ENCODE peak calls at places on chromosomes 3 and 15, in five cellular contexts. One of them, this sample, is unnamed.

GRCh38 chr3:66671348-66671747 is 170.5 kb upstream of the LRIG1 start:
- DNase-seq in GM12891: no peak
- DNase-seq in K562: no peak
- DNase-seq in GM12892: no peak
- DNase-seq in SK-N-SH: no peak
- DNase-seq in this sample: no peak

GRCh38 chr3:124792341-124793034 is 62.2 kb downstream of the UMPS start:
- DNase-seq in GM12892: no peak
- DNase-seq in GM12891: no peak
- DNase-seq in K562: no peak
- DNase-seq in SK-N-SH: no peak
- DNase-seq in this sample: no peak

GRCh38 chr3:146044046-146044445 is 116.9 kb downstream of the PLOD2 start:
- DNase-seq in GM12891: no peak
- DNase-seq in K562: no peak
- DNase-seq in SK-N-SH: no peak
- DNase-seq in GM12892: no peak
- DNase-seq in this sample: no peak

GRCh38 chr3:134517796-134518195 is 31.9 kb downstream of the CEP63 start:
- DNase-seq in GM12892: no peak
- DNase-seq in K562: no peak
- DNase-seq in GM12891: no peak
- DNase-seq in SK-N-SH: no peak
- DNase-seq in this sample: no peak

GRCh38 chr3:156218353-156218744 is 98.0 kb downstream of the KCNAB1 start:
- DNase-seq in GM12891: no peak
- DNase-seq in GM12892: no peak
- DNase-seq in SK-N-SH: no peak
- DNase-seq in K562: no peak
- DNase-seq in this sample: no peak

GRCh38 chr3:145266368-145266767 is 894.6 kb downstream of the PLOD2 start:
- DNase-seq in GM12891: no peak
- DNase-seq in SK-N-SH: no peak
- DNase-seq in GM12892: no peak
- DNase-seq in K562: no peak
- DNase-seq in this sample: no peak

GRCh38 chr3:61893840-61894566 is 332.6 kb downstream of the PTPRG start:
- DNase-seq in GM12892: no peak
- DNase-seq in GM12891: no peak
- DNase-seq in SK-N-SH: no peak
- DNase-seq in K562: no peak
- DNase-seq in this sample: no peak

GRCh38 chr3:159075302-159075701 is 273.4 kb downstream of the MFSD1 start:
- DNase-seq in K562: no peak
- DNase-seq in GM12892: no peak
- DNase-seq in GM12891: no peak
- DNase-seq in SK-N-SH: no peak
- DNase-seq in this sample: no peak

GRCh38 chr3:58135712-58136543 is 74.8 kb downstream of the DNASE1L3 start:
- DNase-seq in SK-N-SH: no peak
- DNase-seq in K562: no peak
- DNase-seq in GM12892: no peak
- DNase-seq in GM12891: no peak
- DNase-seq in this sample: no peak

GRCh38 chr15:85772668-85773067 is 22.1 kb downstream of the KLHL25 start:
- DNase-seq in GM12891: no peak
- DNase-seq in GM12892: no peak
- DNase-seq in SK-N-SH: no peak
- DNase-seq in K562: no peak
- DNase-seq in this sample: no peak

GRCh38 chr15:77819841-77820728 is 187.4 kb upstream of the LINGO1 start:
- DNase-seq in GM12891: peak
- DNase-seq in SK-N-SH: peak
- DNase-seq in K562: peak
- DNase-seq in GM12892: no peak
- DNase-seq in this sample: no peak

GRCh38 chr3:125150525-125151436 is 61.8 kb downstream of the SLC12A8 start:
- DNase-seq in GM12892: no peak
- DNase-seq in GM12891: no peak
- DNase-seq in K562: peak
- DNase-seq in SK-N-SH: peak
- DNase-seq in this sample: no peak

GRCh38 chr3:80424951-80425350 is 657.2 kb upstream of the ROBO1 start:
- DNase-seq in GM12892: no peak
- DNase-seq in GM12891: no peak
- DNase-seq in SK-N-SH: no peak
- DNase-seq in K562: no peak
- DNase-seq in this sample: no peak

GRCh38 chr3:2166552-2166951 is 67.9 kb downstream of the CNTN4 start:
- DNase-seq in GM12892: no peak
- DNase-seq in GM12891: no peak
- DNase-seq in SK-N-SH: peak
- DNase-seq in K562: no peak
- DNase-seq in this sample: no peak

GRCh38 chr3:194315088-194315964 is 35.8 kb downstream of the CPN2 start:
- DNase-seq in GM12891: peak
- DNase-seq in GM12892: peak
- DNase-seq in K562: peak
- DNase-seq in SK-N-SH: peak
- DNase-seq in this sample: peak

GRCh38 chr3:12994357-12994606 is 78.9 kb downstream of the IQSEC1 start:
- DNase-seq in GM12891: peak
- DNase-seq in K562: no peak
- DNase-seq in GM12892: peak
- DNase-seq in SK-N-SH: peak
- DNase-seq in this sample: peak

GRCh38 chr3:19901337-19901736 is 32.7 kb downstream of the EFHB start:
- DNase-seq in GM12891: no peak
- DNase-seq in SK-N-SH: no peak
- DNase-seq in K562: no peak
- DNase-seq in GM12892: no peak
- DNase-seq in this sample: no peak

GRCh38 chr15:88613074-88613944 is 7.8 kb upstream of the AEN start:
- DNase-seq in K562: no peak
- DNase-seq in SK-N-SH: no peak
- DNase-seq in GM12891: no peak
- DNase-seq in GM12892: no peak
- DNase-seq in this sample: peak

GRCh38 chr3:183158552-183159006 is 4.0 kb downstream of the LAMP3 start:
- DNase-seq in GM12892: peak
- DNase-seq in SK-N-SH: no peak
- DNase-seq in GM12891: peak
- DNase-seq in K562: peak
- DNase-seq in this sample: no peak

GRCh38 chr15:63389902-63390301 is 8.3 kb upstream of the CA12 start:
- DNase-seq in K562: peak
- DNase-seq in GM12892: no peak
- DNase-seq in GM12891: no peak
- DNase-seq in SK-N-SH: no peak
- DNase-seq in this sample: no peak

GRCh38 chr3:55066406-55067128 is 138.7 kb upstream of the LRTM1 start:
- DNase-seq in GM12892: no peak
- DNase-seq in SK-N-SH: no peak
- DNase-seq in GM12891: no peak
- DNase-seq in K562: no peak
- DNase-seq in this sample: no peak

GRCh38 chr3:157070186-157070585 is 89.8 kb downstream of the CCNL1 start:
- DNase-seq in SK-N-SH: no peak
- DNase-seq in GM12892: no peak
- DNase-seq in GM12891: no peak
- DNase-seq in K562: no peak
- DNase-seq in this sample: no peak

GRCh38 chr15:66707310-66708160 is 5.5 kb downstream of the SMAD6 start:
- DNase-seq in GM12892: no peak
- DNase-seq in K562: no peak
- DNase-seq in GM12891: no peak
- DNase-seq in SK-N-SH: peak
- DNase-seq in this sample: peak

GRCh38 chr3:104245241-104245640 is 1121.5 kb upstream of the ALCAM start:
- DNase-seq in GM12892: no peak
- DNase-seq in K562: no peak
- DNase-seq in GM12891: no peak
- DNase-seq in SK-N-SH: no peak
- DNase-seq in this sample: no peak

GRCh38 chr15:78364233-78364632 is 24.1 kb downstream of the CRABP1 start:
- DNase-seq in SK-N-SH: peak
- DNase-seq in K562: no peak
- DNase-seq in GM12892: no peak
- DNase-seq in GM12891: no peak
- DNase-seq in this sample: no peak

GRCh38 chr15:98889930-98890695 is 117.5 kb downstream of the PGPEP1L start:
- DNase-seq in K562: no peak
- DNase-seq in GM12891: no peak
- DNase-seq in GM12892: no peak
- DNase-seq in SK-N-SH: no peak
- DNase-seq in this sample: no peak

GRCh38 chr15:72554471-72555425 is 80.6 kb downstream of the ARIH1 start:
- DNase-seq in SK-N-SH: no peak
- DNase-seq in GM12891: no peak
- DNase-seq in K562: no peak
- DNase-seq in GM12892: no peak
- DNase-seq in this sample: no peak

GRCh38 chr3:185582871-185583270 is 3.2 kb upstream of the SENP2 start:
- DNase-seq in GM12892: peak
- DNase-seq in SK-N-SH: no peak
- DNase-seq in K562: no peak
- DNase-seq in GM12891: peak
- DNase-seq in this sample: no peak

GRCh38 chr15:74784854-74785715 is 3.2 kb downstream of the CSK start:
- DNase-seq in SK-N-SH: no peak
- DNase-seq in GM12891: no peak
- DNase-seq in K562: no peak
- DNase-seq in GM12892: no peak
- DNase-seq in this sample: no peak

DNA sequence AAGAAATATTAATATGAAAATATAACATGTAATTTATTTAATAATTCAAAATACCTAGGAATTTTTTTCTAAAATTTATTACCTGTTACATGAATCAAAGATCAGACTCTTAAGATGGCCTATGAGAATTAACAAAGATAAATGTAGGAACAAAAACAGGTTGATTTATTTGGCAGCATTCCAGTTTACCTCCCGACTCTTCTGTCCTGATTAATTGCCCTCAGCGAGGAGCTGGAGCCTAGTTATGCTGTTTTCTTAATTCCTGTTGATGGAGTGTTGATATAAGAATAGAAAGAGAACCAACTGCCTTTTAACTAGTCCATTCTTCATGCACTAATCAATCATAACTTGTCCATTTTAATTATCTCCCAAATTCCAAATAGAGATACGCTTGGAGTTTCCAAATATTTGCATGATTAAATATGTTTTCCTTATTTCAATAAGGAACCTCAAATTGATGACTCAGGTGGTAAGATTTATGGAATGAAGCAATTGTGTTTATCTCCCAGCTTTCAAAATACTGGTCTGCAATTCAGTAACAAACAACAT is 10.6 kb upstream of the CPB1 start:
- DNase-seq in GM12891: no peak
- DNase-seq in SK-N-SH: no peak
- DNase-seq in GM12892: no peak
- DNase-seq in K562: no peak
- DNase-seq in this sample: no peak
- TF ChIP-seq TAF1 in GM12891: no peak
- TF ChIP-seq TAF1 in SK-N-SH: no peak
- TF ChIP-seq TAF1 in GM12892: no peak
- TF ChIP-seq TAF1 in K562: no peak
- TF ChIP-seq TAF1 in this sample: no peak

DNA sequence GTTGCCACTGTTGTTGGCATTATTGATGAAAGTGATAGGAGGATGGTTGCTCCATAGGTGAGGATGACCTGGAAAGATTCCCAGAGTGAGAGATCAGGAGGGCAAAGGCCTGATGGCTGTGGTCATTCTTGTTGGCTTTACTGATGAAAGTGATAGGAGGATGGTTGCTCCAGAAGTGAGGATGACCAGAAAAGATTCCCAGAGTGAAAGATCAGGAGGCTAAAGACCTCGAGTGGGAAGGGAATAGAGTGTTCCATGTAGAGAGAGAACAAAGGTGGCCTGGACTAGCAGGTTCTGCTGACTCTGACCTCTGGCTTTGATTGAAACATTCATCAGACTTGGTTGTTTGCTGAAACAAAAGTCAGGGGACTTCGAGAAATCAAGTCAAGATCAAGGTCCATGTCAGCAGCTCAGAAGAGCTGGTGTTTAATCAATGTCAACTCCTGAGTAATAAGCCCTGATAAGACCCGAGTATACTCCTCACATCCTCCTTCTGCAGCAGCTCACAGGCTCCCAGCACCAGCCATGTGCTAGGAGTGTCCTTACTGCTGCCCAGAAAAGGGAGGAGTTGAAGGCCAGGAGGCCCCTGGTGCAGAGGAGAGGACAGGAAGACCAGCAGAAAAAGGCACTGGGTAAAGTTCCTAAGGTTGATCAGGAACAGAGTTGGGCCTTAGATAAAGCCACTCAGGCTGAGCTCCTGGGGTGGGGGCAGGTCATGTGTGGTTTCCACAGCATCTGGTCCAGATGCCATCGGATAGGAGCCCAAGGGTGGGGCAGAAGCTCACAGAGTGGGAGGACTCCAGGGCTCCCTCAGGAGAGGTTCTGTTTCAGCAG is 19.9 kb downstream of the CYP8B1 start:
- DNase-seq in GM12892: no peak
- DNase-seq in K562: peak
- DNase-seq in GM12891: no peak
- DNase-seq in SK-N-SH: no peak
- DNase-seq in this sample: no peak
- TF ChIP-seq TAF1 in GM12892: no peak
- TF ChIP-seq TAF1 in K562: no peak
- TF ChIP-seq TAF1 in GM12891: no peak
- TF ChIP-seq TAF1 in SK-N-SH: no peak
- TF ChIP-seq TAF1 in this sample: no peak

DNA sequence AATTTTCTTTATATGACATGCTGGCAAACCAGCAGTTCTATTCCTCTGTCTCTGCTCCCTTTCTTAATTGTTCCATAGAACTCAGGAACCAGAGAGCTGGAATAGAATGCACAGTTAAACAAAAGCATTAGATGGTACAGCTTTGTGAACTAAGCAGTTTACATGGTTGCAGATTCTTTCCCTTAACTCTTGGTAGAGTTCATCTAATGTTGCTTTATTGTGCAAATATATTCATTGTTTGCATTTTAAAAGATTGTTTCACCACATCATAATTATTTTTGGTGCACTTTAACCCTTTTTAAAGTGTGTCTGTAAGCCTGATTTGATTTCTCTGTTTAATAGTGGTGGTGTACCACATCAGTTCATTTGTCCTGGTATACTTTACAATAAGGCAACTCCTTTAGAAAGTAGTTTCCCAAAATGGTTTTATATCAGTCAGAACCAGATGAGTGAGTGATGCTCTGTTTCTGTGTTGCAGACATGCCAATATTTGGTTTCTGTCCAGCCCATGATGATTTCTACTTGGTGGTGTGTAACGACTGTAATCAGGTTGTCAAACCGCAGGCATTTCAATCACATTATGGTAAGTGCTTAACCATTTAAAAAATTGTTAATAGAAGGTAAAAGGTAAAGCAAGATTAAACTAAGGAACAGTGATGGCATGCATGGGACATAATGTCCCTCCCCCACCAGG is 39.9 kb upstream of the SCAANT1 start:
- DNase-seq in SK-N-SH: no peak
- DNase-seq in K562: no peak
- DNase-seq in GM12891: no peak
- DNase-seq in GM12892: no peak
- DNase-seq in this sample: no peak
- TF ChIP-seq TAF1 in SK-N-SH: no peak
- TF ChIP-seq TAF1 in K562: no peak
- TF ChIP-seq TAF1 in GM12891: no peak
- TF ChIP-seq TAF1 in GM12892: no peak
- TF ChIP-seq TAF1 in this sample: no peak

GRCh38 chr15:28913171-28913765 is 27.5 kb downstream of the APBA2 start:
- DNase-seq in K562: no peak
- DNase-seq in SK-N-SH: peak
- DNase-seq in GM12892: no peak
- DNase-seq in GM12891: no peak
- DNase-seq in this sample: no peak
- TF ChIP-seq TAF1 in K562: no peak
- TF ChIP-seq TAF1 in SK-N-SH: no peak
- TF ChIP-seq TAF1 in GM12892: no peak
- TF ChIP-seq TAF1 in GM12891: no peak
- TF ChIP-seq TAF1 in this sample: no peak

This sample was measured in H1.